ENCODE peak calls at places on chromosomes 5 and 9, in four cellular contexts. U is Jurkat, Clone E6-1; E is neural progenitor cell; O is lung. Y is an unnamed sample.

GRCh38 chr5:37735649-37736347 is 104.0 kb downstream of the GDNF start:
- DNase-seq in E (no peak), U (no peak), O (no peak), Y (no peak)

GRCh38 chr5:95955996-95956899 is 5.4 kb downstream of the ELL2 start:
- DNase-seq in U (no peak), O (no peak), E (no peak), Y (no peak)

GRCh38 chr5:157612071-157612476 is 36.5 kb upstream of the ADAM19 start:
- DNase-seq in U (no peak), O (no peak), E (no peak), Y (no peak)

GRCh38 chr5:149549461-149550266 is 1.6 kb downstream of the CSNK1A1 start:
- DNase-seq in U (peak), E (peak), O (no peak), Y (no peak)

GRCh38 chr9:137422668-137423000 is 328 bp downstream of the EXD3 start:
- DNase-seq in U (no peak), E (peak), O (no peak), Y (no peak)

GRCh38 chr5:169716287-169716686 is 79.2 kb downstream of the DOCK2 start:
- DNase-seq in U (no peak), E (no peak), O (no peak), Y (peak)

GRCh38 chr5:151285683-151286082 is 17.9 kb downstream of the SLC36A3 start:
- DNase-seq in O (no peak), U (no peak), E (no peak), Y (no peak)

GRCh38 chr5:60299944-60300343 is 400.0 kb downstream of the DEPDC1B start:
- DNase-seq in U (no peak), E (no peak), O (no peak), Y (no peak)

GRCh38 chr5:55885359-55885758 is 34.2 kb downstream of the IL31RA start:
- DNase-seq in U (no peak), E (no peak), O (no peak), Y (no peak)

GRCh38 chr9:21668504-21668903 is 133.9 kb upstream of the MTAP start:
- DNase-seq in U (no peak), O (no peak), E (no peak), Y (no peak)

GRCh38 chr5:132782101-132782500 is 5.1 kb upstream of the SEPTIN8 start:
- DNase-seq in U (no peak), O (no peak), E (no peak), Y (no peak)

GRCh38 chr9:35918780-35919179 is 9.5 kb downstream of the SPAAR start:
- DNase-seq in U (no peak), O (no peak), E (no peak), Y (no peak)

GRCh38 chr9:98554752-98555151 is 154.0 kb downstream of the GABBR2 start:
- DNase-seq in O (no peak), E (no peak), U (no peak), Y (no peak)

GRCh38 chr5:120706877-120707276 is 242.8 kb downstream of the PRR16 start:
- DNase-seq in E (no peak), O (no peak), U (no peak), Y (no peak)

GRCh38 chr5:173775692-173776135 is 112.4 kb upstream of the CPEB4 start:
- DNase-seq in O (no peak), U (no peak), E (no peak), Y (no peak)

GRCh38 chr9:95075700-95076099 is 241.8 kb downstream of the FANCC start:
- DNase-seq in U (no peak), O (no peak), E (no peak), Y (no peak)

GRCh38 chr5:84379749-84380148 is 4.9 kb downstream of the EDIL3 start:
- DNase-seq in O (no peak), U (no peak), E (no peak), Y (no peak)

GRCh38 chr5:9545301-9545958 is 445 bp downstream of the SEMA5A start:
- DNase-seq in E (peak), U (no peak), O (no peak), Y (no peak)

DNA sequence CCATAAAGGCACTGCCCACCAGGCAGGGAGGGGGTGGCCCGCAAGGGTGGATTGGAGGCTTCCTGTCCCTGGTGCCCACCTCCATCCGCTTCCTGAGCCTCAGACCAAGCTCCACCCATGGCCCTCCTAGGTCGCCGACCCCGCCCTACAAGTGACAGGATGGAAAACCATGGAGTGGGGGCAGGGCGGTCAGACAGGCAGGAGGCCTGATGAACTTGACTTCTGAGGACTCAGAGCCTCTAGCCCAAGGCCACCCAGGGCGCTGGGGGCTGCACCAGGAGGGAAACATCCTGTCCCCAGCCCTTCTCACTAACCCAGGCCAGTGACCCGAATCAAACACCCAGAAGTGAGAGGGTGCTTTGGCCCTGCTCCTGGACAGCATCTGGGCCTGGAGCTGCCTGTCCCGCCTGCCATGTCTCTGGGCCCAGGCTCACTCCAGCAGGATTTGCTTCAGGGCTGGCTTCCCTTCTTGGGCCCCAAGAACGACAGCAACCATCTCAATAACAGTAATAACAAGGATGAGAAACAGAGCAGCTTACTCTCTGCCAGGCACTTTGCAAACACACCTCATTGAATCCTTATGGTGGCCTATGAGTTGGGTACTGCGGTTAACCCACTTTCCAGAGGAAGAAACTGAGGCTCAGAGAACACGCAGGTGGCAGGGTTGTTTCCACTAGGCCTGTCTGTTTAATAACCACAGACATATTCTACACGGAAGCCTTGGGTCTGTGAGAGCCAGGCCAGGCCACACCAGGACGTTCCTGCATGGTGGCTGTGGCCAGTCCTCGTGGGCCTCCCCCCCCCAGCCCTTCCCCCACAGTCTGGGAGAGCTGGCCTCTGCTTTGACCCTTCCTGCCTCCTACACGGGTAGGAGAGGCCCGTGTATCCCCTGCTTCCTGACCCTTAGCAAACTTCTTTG is 4.4 kb upstream of the ST6GALNAC6 start:
- DNase-seq in U (peak), E (no peak), O (peak), Y (no peak)
- H3K4me3 ChIP-seq in U (no peak), E (no peak), O (no peak), Y (no peak)

GRCh38 chr9:72952394-72952720 is 496 bp downstream of the ALDH1A1 start:
- DNase-seq in E (no peak), U (no peak), O (no peak), Y (no peak)

GRCh38 chr9:72949918-72950325 is 2.9 kb downstream of the ALDH1A1 start:
- DNase-seq in E (no peak), U (no peak), O (no peak), Y (no peak)

GRCh38 chr9:72952914-72953313 is at the start of gene ALDH1A1:
- DNase-seq in U (peak), E (no peak), O (peak), Y (no peak)

GRCh38 chr9:72951043-72951442 is 1.8 kb downstream of the ALDH1A1 start:
- DNase-seq in O (no peak), E (no peak), U (no peak), Y (no peak)

DNA sequence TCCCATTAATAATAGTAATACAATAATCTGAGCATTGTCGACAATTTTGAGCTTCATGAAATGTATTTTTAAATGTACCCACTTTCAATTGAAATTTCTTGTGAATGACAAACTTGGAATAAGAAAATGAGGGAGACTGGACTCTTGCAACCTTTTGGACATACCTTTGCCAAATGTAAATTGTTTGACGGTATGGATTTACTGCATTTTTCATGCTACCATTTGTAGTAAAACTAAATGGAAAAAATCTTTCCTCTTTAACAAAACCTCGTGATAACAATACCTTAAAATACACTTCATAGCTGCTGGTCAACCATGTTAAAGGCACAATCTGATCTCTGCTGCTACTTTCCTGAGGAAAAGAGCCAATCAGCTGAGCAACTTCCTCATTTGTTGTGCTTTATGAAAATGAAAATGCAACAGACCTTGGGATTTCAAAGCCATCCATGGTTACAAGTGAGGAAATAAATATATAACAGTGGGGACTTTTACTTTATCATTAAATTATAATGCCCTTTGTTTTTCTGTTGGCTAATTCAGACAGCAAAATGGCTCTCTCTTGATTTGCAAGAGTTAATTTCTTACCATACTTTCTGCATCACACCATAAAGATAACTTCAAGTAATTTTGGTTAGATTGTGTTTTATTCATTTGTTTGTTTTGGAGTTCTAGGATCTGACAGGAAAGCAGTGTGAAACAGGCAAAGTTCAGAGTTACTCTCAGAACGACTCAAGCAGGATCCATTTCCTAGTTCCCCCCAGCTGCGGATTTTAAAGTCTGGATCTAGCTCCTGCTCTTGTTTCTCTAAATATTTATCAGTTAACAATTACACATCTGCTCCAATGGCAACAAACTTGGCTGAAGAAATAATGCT is 1.1 kb downstream of the ALDH1A1 start:
- DNase-seq in O (no peak), E (no peak), U (no peak), Y (no peak)
- H3K4me3 ChIP-seq in O (no peak), E (no peak), U (no peak), Y (no peak)

GRCh38 chr5:36704131-36704530 is 97.7 kb downstream of the SLC1A3 start:
- DNase-seq in O (no peak), E (no peak), U (no peak), Y (no peak)

GRCh38 chr5:36698031-36698430 is 91.6 kb downstream of the SLC1A3 start:
- DNase-seq in O (no peak), U (no peak), E (no peak), Y (no peak)

GRCh38 chr5:36703245-36703860 is 96.9 kb downstream of the SLC1A3 start:
- DNase-seq in O (peak), U (no peak), E (no peak), Y (no peak)

GRCh38 chr5:36705055-36705454 is 98.6 kb downstream of the SLC1A3 start:
- DNase-seq in U (no peak), E (no peak), O (no peak), Y (no peak)

DNA sequence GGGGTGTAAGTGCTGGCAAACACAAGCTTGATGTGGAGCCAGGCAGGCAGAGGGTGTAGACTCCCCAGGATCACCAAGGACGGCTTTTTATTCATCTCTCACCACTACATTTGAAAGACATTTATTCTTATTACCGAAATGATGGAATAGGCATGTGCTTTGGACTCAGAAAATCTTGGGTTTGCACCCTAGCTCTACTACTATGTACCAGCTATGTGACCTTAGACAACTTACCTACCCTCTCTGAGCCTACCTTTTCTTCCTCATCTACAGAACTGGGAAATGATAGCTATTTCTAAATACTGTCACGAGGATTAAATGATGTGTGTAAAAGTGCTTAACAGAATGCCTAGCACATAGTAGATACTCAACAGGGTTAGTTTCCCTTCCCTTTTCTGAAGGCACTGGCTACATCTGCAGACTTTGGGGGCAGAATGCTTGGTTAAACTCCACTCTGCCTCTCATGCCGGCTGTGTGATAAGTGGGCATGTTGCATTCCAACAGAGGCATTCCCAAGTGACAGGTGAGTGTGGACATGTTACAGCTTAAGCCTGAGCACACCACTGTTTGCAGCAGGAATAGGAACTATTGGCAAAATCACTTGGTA is 94.8 kb downstream of the SLC1A3 start:
- DNase-seq in U (no peak), O (no peak), E (no peak), Y (no peak)
- H3K4me3 ChIP-seq in U (no peak), O (no peak), E (no peak), Y (no peak)

GRCh38 chr9:117703538-117703937 is 665 bp upstream of the TLR4 start:
- DNase-seq in U (no peak), E (no peak), O (no peak), Y (no peak)
- H3K4me3 ChIP-seq in U (no peak), E (no peak), O (no peak), Y (peak)

GRCh38 chr9:112032009-112032408 is 135.4 kb downstream of the UGCG start:
- DNase-seq in E (no peak), O (no peak), U (no peak), Y (no peak)

GRCh38 chr9:112031400-112031799 is 134.8 kb downstream of the UGCG start:
- DNase-seq in E (no peak), U (no peak), O (no peak), Y (no peak)

GRCh38 chr9:112025886-112026285 is 129.3 kb downstream of the UGCG start:
- DNase-seq in O (no peak), U (no peak), E (no peak), Y (no peak)

GRCh38 chr9:112029921-112030444 is 133.4 kb downstream of the UGCG start:
- DNase-seq in E (peak), O (no peak), U (no peak), Y (peak)

GRCh38 chr9:112028242-112029221 is 131.9 kb downstream of the UGCG start:
- DNase-seq in O (no peak), E (no peak), U (no peak), Y (no peak)
- H3K4me3 ChIP-seq in O (no peak), E (no peak), U (no peak), Y (no peak)

DNA sequence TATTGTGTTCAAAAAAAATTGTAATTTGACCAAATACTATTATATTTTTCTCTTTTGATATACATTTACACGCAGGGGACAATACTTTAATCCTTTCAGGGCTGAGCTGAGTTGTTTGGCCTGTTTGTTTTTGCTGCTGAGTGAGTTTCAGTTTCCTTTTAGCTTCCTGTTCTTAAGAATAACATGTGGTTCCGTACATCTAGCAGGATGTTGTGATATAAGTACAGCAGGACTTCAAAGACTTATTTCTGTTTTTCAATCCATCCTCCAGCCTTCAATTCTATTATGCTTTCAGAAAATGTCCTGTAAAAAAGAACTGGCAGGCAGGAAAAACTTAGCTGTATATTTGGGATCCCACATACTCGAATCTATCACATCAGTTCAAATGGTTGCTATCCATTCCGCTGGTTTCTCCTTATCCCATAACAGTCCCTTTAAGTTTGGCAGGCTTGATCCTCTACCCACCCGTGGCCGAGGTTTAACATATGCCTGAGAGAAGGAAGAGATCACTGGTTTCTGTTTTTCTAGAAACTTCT is 1037.3 kb upstream of the ACO1 start:
- DNase-seq in E (no peak), U (peak), O (no peak), Y (no peak)
- H3K4me3 ChIP-seq in E (no peak), U (no peak), O (no peak), Y (no peak)

DNA sequence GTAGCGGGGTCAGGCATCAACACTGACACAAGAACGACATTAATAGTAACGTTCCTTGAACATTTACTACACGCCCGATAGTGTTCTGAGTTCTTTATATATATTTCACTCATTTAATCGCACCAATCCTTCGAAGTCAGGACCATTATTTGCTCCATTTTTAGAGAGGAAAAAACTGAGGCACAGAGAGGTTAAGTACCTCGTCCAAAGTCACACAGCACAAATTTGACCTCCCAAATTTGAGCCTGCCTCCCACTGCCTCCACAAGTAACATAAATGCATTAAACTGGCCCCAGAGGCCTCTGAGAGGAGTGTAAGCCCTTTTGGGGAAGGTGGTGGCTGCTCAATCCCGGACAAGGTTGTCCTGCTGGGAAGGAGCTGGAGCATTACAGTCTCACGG is 5.8 kb downstream of the RGS14 start:
- DNase-seq in E (no peak), O (no peak), U (no peak), Y (no peak)
- H3K4me3 ChIP-seq in E (peak), O (no peak), U (no peak), Y (peak)

GRCh38 chr9:83601463-83601862 is 21.5 kb upstream of the IDNK start:
- DNase-seq in U (no peak), E (no peak), O (no peak), Y (no peak)

GRCh38 chr9:83599071-83599470 is 23.9 kb upstream of the IDNK start:
- DNase-seq in E (no peak), O (no peak), U (no peak), Y (no peak)

GRCh38 chr9:83596899-83597504 is 25.9 kb upstream of the IDNK start:
- DNase-seq in O (no peak), E (peak), U (peak), Y (no peak)

GRCh38 chr9:83598487-83598886 is 24.5 kb upstream of the IDNK start:
- DNase-seq in E (no peak), O (no peak), U (no peak), Y (no peak)
- H3K4me3 ChIP-seq in E (no peak), O (no peak), U (no peak), Y (no peak)

GRCh38 chr9:77471572-77471971 is 176.6 kb downstream of the GNA14 start:
- DNase-seq in U (no peak), E (no peak), O (no peak), Y (no peak)

GRCh38 chr9:77472646-77473045 is 175.5 kb downstream of the GNA14 start:
- DNase-seq in U (no peak), E (no peak), O (no peak), Y (no peak)

GRCh38 chr9:77474903-77475302 is 173.2 kb downstream of the GNA14 start:
- DNase-seq in E (no peak), U (no peak), O (no peak), Y (no peak)

DNA sequence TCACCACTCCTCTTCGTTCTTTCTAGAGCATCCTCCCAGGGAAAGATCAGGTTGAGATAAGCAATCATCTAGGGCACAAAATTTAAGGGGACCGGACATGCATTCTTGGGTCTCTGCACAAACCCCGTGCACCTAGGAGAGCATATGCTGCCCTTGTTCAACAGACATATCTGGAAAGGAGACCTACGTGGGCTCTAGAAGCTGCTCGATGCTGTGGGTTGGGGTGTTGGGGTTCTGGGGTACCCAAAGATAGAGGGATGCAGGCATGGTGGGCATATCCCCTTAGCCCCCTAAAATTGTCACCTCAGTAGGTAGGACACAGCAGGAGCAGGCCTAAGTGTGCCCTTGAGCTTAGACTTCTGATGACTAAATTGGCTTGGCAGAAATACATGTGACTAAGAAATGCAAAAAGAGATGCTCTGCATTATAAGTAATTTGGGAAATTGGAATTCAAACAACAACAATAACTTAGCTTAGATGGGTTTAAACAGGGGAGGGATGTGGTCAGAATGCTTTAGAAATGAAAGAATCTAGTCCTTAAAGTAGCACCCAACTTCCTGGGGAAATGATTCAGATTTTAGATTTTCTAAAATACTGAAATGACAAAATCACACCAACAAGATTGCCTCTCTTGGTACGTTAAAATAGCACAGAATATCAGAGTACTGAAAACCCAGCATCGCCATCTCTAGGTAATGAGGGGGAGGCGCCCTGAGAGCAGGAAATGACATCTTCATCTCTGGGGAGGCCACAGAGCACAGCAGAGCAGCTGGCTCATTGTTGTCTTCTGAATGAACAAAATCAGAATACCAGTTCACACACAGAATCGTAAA is 172.3 kb downstream of the GNA14 start:
- DNase-seq in E (no peak), O (no peak), U (peak), Y (no peak)
- H3K4me3 ChIP-seq in E (no peak), O (no peak), U (no peak), Y (no peak)